ENCODE peak calls at places on chromosomes 4 and X, in four cellular contexts. G, A, V and H are unnamed samples.
A peak's percentile ranks its signal among the peaks of the same experiment; 100 is the strongest.

GRCh38 chr4:22903913-22904312 is 211.2 kb downstream of the GBA3 start:
- DNase-seq in G (no peak), A (no peak), V (no peak), H (no peak)

GRCh38 chr4:140097572-140097971 is 56.4 kb downstream of the MAML3 start:
- DNase-seq in G (no peak), A (no peak), V (no peak), H (no peak)

GRCh38 chr4:125772680-125773079 is 457.9 kb downstream of the FAT4 start:
- DNase-seq in G (no peak), A (no peak), V (no peak), H (no peak)

GRCh38 chr4:28254003-28254402 is 1393.4 kb downstream of the STIM2 start:
- DNase-seq in G (peak; percentile 29), A (no peak), V (no peak), H (no peak)

GRCh38 chr4:37453361-37454262 is 209.1 kb downstream of the NWD2 start:
- DNase-seq in G (peak; percentile 89), A (peak; percentile 19), V (peak; percentile 45), H (no peak)

GRCh38 chr4:47482326-47482725 is 2.7 kb upstream of the ATP10D start:
- DNase-seq in G (no peak), A (peak; percentile 63), V (no peak), H (no peak)

GRCh38 chrX:153622661-153623309 is 23.8 kb upstream of the CCNQ start:
- DNase-seq in G (no peak), A (no peak), V (no peak), H (no peak)

GRCh38 chr4:38889143-38889542 is 21.5 kb downstream of the FAM114A1 start:
- DNase-seq in G (no peak), A (peak; percentile 87), V (no peak), H (no peak)

GRCh38 chrX:129540068-129540653 is at the start of gene OCRL:
- DNase-seq in G (peak; percentile 85), A (peak; percentile 70), V (peak; percentile 66), H (no peak)

GRCh38 chr4:1247811-1248261 is 1.1 kb downstream of the CTBP1 start:
- DNase-seq in G (no peak), A (peak; percentile 42), V (no peak), H (no peak)
- H3K4me1 ChIP-seq in G (peaks cover 67% of the 10 kb centered on the region), A (peaks cover 50% of the 10 kb centered on the region), V (peaks cover 69% of the 10 kb centered on the region), H (peaks cover 52% of the 10 kb centered on the region)

GRCh38 chr4:139017861-139018260 is 2.3 kb downstream of the NOCT start:
- DNase-seq in G (no peak), A (no peak), V (no peak), H (no peak)

GRCh38 chr4:139020384-139020783 is 4.8 kb downstream of the NOCT start:
- DNase-seq in G (no peak), A (no peak), V (no peak), H (no peak)

GRCh38 chr4:139015948-139016451 is 419 bp downstream of the NOCT start:
- DNase-seq in G (peak; percentile 83), A (peak; percentile 49), V (no peak), H (peak; percentile 64)

GRCh38 chr4:139018971-139019758 is 3.6 kb downstream of the NOCT start:
- DNase-seq in G (no peak), A (no peak), V (no peak), H (no peak)

DNA sequence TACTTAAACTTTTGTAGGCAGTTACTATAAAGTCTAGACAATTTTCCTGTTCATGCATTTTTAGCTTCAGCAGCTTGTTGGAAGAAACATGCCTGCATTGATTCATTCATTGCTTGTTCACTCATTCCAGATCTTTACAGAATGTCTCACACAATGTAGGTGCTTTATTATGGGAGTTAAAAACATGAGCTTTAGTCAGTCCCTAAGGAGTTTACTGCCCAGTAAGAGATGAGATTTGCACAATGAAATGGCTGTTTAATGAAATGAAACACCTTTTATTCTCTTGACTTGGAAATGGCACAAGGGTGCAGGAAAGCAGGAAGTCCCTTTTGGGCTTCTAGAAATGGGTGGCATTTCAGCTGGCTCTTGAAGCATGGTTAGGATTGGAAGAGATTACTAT is 2.9 kb downstream of the NOCT start:
- DNase-seq in G (no peak), A (no peak), V (no peak), H (no peak)
- H3K4me1 ChIP-seq in G (peaks cover 17% of the 10 kb centered on the region), A (peaks cover 19% of the 10 kb centered on the region), V (peaks cover 34% of the 10 kb centered on the region), H (peaks cover 8% of the 10 kb centered on the region)

DNA sequence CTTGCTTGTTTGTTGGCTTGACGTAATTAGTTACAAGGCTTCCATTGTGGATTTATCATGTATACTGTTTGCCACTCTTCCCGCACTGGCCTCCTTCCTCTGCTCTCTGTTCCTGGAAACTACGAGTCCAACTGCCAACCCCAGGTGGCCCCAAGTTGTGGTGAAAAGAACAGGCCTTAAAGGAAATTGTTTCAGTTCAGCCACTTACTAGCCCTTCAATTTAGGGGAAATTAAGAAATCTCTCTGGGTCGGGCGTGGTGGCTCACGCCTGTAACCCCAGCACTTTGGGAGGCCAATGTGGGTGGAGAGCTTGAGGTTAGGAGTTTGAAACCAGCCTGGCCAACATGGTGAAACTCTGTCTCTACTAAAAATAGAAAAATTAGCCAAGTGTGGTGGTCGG is 28.0 kb downstream of the RBM47 start:
- DNase-seq in G (no peak), A (no peak), V (no peak), H (no peak)
- H3K4me1 ChIP-seq in G (peaks cover 4% of the 10 kb centered on the region), A (no peaks in the 10 kb centered on the region), V (no peaks in the 10 kb centered on the region), H (no peaks in the 10 kb centered on the region)

GRCh38 chr4:56342746-56343145 is 44.5 kb downstream of the AASDH start:
- DNase-seq in G (no peak), A (no peak), V (no peak), H (no peak)
- H3K4me1 ChIP-seq in G (no peaks in the 10 kb centered on the region), A (no peaks in the 10 kb centered on the region), V (no peaks in the 10 kb centered on the region), H (no peaks in the 10 kb centered on the region)

GRCh38 chr4:10114147-10114546 is 2.5 kb downstream of the WDR1 start:
- DNase-seq in G (no peak), A (no peak), V (no peak), H (no peak)
- H3K4me1 ChIP-seq in G (peaks cover 67% of the 10 kb centered on the region), A (peaks cover 34% of the 10 kb centered on the region), V (peaks cover 63% of the 10 kb centered on the region), H (peaks cover 69% of the 10 kb centered on the region)

GRCh38 chr4:184849184-184849583 is 23.4 kb upstream of the ACSL1 start:
- DNase-seq in G (no peak), A (no peak), V (no peak), H (no peak)
- H3K4me1 ChIP-seq in G (peaks cover 3% of the 10 kb centered on the region), A (peaks cover 4% of the 10 kb centered on the region), V (no peaks in the 10 kb centered on the region), H (no peaks in the 10 kb centered on the region)

GRCh38 chrX:150406559-150406958 is 43.4 kb downstream of the MAMLD1 start:
- DNase-seq in G (no peak), A (no peak), V (no peak), H (no peak)

GRCh38 chrX:150409964-150410363 is 46.8 kb downstream of the MAMLD1 start:
- DNase-seq in G (no peak), A (no peak), V (no peak), H (no peak)

GRCh38 chrX:150408561-150408960 is 45.4 kb downstream of the MAMLD1 start:
- DNase-seq in G (no peak), A (peak; percentile 2), V (no peak), H (no peak)

GRCh38 chrX:150409486-150409885 is 46.4 kb downstream of the MAMLD1 start:
- DNase-seq in G (no peak), A (no peak), V (no peak), H (no peak)

DNA sequence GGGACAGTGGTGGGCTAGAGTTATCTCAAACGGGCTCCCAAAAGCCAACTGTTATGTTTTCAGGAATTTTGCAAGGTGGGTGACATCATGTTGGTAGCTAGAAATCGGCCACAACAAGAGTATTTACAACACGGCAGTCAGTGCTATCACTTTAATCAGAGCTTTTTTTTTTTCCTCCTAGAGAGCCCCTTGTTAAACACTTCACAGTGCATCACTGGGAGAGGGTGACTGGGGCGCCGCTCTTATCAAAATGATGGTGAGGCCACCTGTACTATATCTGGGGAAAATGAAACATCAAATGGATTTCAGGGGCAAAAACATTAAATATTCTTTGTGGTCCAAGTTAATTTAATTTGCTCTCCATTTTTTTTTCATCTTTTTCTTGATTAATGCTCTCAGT is 44.9 kb downstream of the MAMLD1 start:
- DNase-seq in G (no peak), A (no peak), V (no peak), H (no peak)
- H3K4me1 ChIP-seq in G (no peaks in the 10 kb centered on the region), A (no peaks in the 10 kb centered on the region), V (peaks cover 3% of the 10 kb centered on the region), H (no peaks in the 10 kb centered on the region)